ENCODE peak calls at places on chromosomes 7 and 10, in ten cellular contexts. Y is anterior cingulate cortex, H is dorsolateral prefrontal cortex, K is amygdala, D is fibroblast of pulmonary artery, X is D341Med, M is SK-N-SH, S is GM04503, T is naive B cell, W is cardiac fibroblast. R is an unnamed sample.

GRCh38 chr7:49791089-49791741 is 17.8 kb downstream of the VWC2 start:
- DNase-seq in X (peak), K (no peak), M (peak), D (no peak), H (no peak), T (no peak), Y (no peak), S (no peak), W (no peak), R (no peak)

GRCh38 chr7:113775401-113775800 is 143.4 kb downstream of the PPP1R3A start:
- DNase-seq in S (no peak), K (no peak), X (no peak), M (no peak), T (no peak), Y (no peak), W (no peak), D (no peak), H (no peak), R (no peak)

GRCh38 chr7:157432541-157432956 is 95.7 kb downstream of the DNAJB6 start:
- DNase-seq in H (peak), X (no peak), W (peak), S (no peak), Y (no peak), D (peak), M (peak), K (peak), T (no peak), R (peak)

GRCh38 chr7:1460757-1461639 is 1.7 kb upstream of the MICALL2 start:
- DNase-seq in K (peak), S (peak), M (no peak), T (no peak), Y (no peak), D (peak), H (no peak), W (peak), X (no peak), R (peak)

GRCh38 chr7:155610633-155611193 is 33.7 kb upstream of the RBM33 start:
- DNase-seq in S (no peak), T (no peak), M (no peak), H (no peak), Y (no peak), W (no peak), D (no peak), X (no peak), K (no peak), R (no peak)

GRCh38 chr10:88120599-88121333 is 257.3 kb downstream of the PTEN start:
- DNase-seq in M (no peak), D (no peak), X (no peak), S (no peak), Y (no peak), W (no peak), K (no peak), H (no peak), T (no peak), R (no peak)

GRCh38 chr10:88963318-88963717 is 10.7 kb upstream of the ACTA2 start:
- DNase-seq in X (no peak), D (no peak), K (no peak), Y (no peak), S (no peak), H (no peak), T (no peak), W (no peak), M (no peak), R (no peak)

GRCh38 chr10:114172241-114172640 is 1.8 kb downstream of the CCDC186 start:
- DNase-seq in Y (no peak), K (no peak), X (no peak), D (peak), S (no peak), T (no peak), M (no peak), H (no peak), W (peak), R (no peak)

GRCh38 chr10:14571866-14572507 is 202.7 kb downstream of the FAM107B start:
- DNase-seq in Y (no peak), S (no peak), W (peak), T (no peak), M (no peak), K (no peak), H (peak), X (no peak), D (peak), R (peak)

GRCh38 chr7:148255333-148255732 is 335.2 kb upstream of the C7orf33 start:
- DNase-seq in D (no peak), S (no peak), T (no peak), H (no peak), X (no peak), M (no peak), Y (no peak), K (no peak), W (no peak), R (no peak)

GRCh38 chr7:4645241-4645640 is 36.9 kb upstream of the FOXK1 start:
- DNase-seq in K (no peak), S (peak), W (no peak), D (no peak), T (no peak), H (no peak), M (no peak), X (no peak), Y (no peak), R (no peak)